ENCODE peak calls at places on chromosomes 1 and 21, in five cellular contexts. S, T, P, I and Z are unnamed samples.

GRCh38 chr1:68128820-68129219 is 78.4 kb upstream of the DIRAS3 start:
- DNase-seq in I (no peak), S (no peak), T (no peak), P (no peak), Z (no peak)

GRCh38 chr1:33541966-33542365 is 69.5 kb downstream of the ZSCAN20 start:
- DNase-seq in S (no peak), I (no peak), T (no peak), P (no peak), Z (no peak)

GRCh38 chr1:53618218-53619087 is 120.5 kb downstream of the GLIS1 start:
- DNase-seq in S (no peak), I (no peak), T (no peak), P (no peak), Z (no peak)

GRCh38 chr1:227726924-227727599 is 8.0 kb downstream of the JMJD4 start:
- DNase-seq in I (no peak), S (no peak), T (no peak), P (peak; percentile 30), Z (no peak)

GRCh38 chr21:37653201-37653600 is 263.1 kb downstream of the KCNJ6 start:
- DNase-seq in S (no peak), P (no peak), T (no peak), I (no peak), Z (no peak)

GRCh38 chr1:241675983-241676382 is 23.9 kb downstream of the WDR64 start:
- DNase-seq in S (no peak), I (no peak), T (no peak), P (no peak), Z (no peak)

GRCh38 chr1:205774277-205775014 is 836 bp downstream of the RAB29 start:
- DNase-seq in P (peak; percentile 58), T (no peak), S (peak; percentile 59), I (peak; percentile 35), Z (no peak)

GRCh38 chr1:44881011-44881632 is 38.1 kb upstream of the PTCH2 start:
- DNase-seq in I (no peak), P (no peak), T (no peak), S (no peak), Z (peak; percentile 9)

GRCh38 chr1:22177354-22178003 is 34.6 kb upstream of the WNT4 start:
- DNase-seq in S (no peak), P (peak; percentile 56), T (no peak), I (no peak), Z (no peak)

GRCh38 chr1:66925944-66926343 is 1.2 kb downstream of the MIER1 start:
- DNase-seq in S (no peak), P (no peak), T (no peak), I (no peak), Z (no peak)

GRCh38 chr1:183024352-183025337 is 1.4 kb downstream of the LAMC1 start:
- DNase-seq in P (no peak), T (no peak), S (no peak), I (no peak), Z (no peak)

GRCh38 chr1:234716907-234717375 is 107.0 kb upstream of the IRF2BP2 start:
- DNase-seq in P (no peak), I (peak; percentile 81), S (no peak), T (no peak), Z (no peak)

GRCh38 chr1:209652873-209653401 is 712 bp upstream of the LAMB3 start:
- DNase-seq in P (no peak), I (peak; percentile 70), T (peak; percentile 98), S (peak; percentile 52), Z (peak; percentile 99)

GRCh38 chr1:67270569-67270968 is 37.1 kb upstream of the IL12RB2 start:
- DNase-seq in S (no peak), I (no peak), P (no peak), T (no peak), Z (no peak)

GRCh38 chr1:226082959-226083302 is 20.4 kb downstream of the H3-3A start:
- DNase-seq in S (no peak), P (no peak), T (no peak), I (no peak), Z (peak; percentile 39)

GRCh38 chr1:155003227-155003765 is 694 bp downstream of the ZBTB7B start:
- DNase-seq in I (no peak), T (no peak), S (no peak), P (no peak), Z (no peak)

GRCh38 chr1:230236951-230237350 is 169.9 kb downstream of the GALNT2 start:
- DNase-seq in S (no peak), I (no peak), T (no peak), P (no peak), Z (no peak)

GRCh38 chr1:86201321-86201720 is 44.7 kb upstream of the COL24A1 start:
- DNase-seq in I (no peak), S (no peak), T (no peak), P (no peak), Z (no peak)

GRCh38 chr1:180264595-180264994 is 34.5 kb downstream of the LHX4 start:
- DNase-seq in I (no peak), S (no peak), P (no peak), T (no peak), Z (no peak)

GRCh38 chr1:180261030-180261429 is 31.0 kb downstream of the LHX4 start:
- DNase-seq in P (no peak), I (no peak), T (no peak), S (no peak), Z (no peak)

GRCh38 chr1:180260541-180260940 is 30.5 kb downstream of the LHX4 start:
- DNase-seq in S (no peak), T (no peak), I (no peak), P (no peak), Z (no peak)

GRCh38 chr1:180261524-180262160 is 31.6 kb downstream of the LHX4 start:
- DNase-seq in T (no peak), S (no peak), P (no peak), I (no peak), Z (no peak)

GRCh38 chr1:180262628-180263488 is 32.8 kb downstream of the LHX4 start:
- DNase-seq in I (no peak), T (no peak), S (no peak), P (no peak), Z (no peak)
- TF ChIP-seq JUND in I (no peak), T (no peak), S (no peak), P (no peak), Z (no peak)

DNA sequence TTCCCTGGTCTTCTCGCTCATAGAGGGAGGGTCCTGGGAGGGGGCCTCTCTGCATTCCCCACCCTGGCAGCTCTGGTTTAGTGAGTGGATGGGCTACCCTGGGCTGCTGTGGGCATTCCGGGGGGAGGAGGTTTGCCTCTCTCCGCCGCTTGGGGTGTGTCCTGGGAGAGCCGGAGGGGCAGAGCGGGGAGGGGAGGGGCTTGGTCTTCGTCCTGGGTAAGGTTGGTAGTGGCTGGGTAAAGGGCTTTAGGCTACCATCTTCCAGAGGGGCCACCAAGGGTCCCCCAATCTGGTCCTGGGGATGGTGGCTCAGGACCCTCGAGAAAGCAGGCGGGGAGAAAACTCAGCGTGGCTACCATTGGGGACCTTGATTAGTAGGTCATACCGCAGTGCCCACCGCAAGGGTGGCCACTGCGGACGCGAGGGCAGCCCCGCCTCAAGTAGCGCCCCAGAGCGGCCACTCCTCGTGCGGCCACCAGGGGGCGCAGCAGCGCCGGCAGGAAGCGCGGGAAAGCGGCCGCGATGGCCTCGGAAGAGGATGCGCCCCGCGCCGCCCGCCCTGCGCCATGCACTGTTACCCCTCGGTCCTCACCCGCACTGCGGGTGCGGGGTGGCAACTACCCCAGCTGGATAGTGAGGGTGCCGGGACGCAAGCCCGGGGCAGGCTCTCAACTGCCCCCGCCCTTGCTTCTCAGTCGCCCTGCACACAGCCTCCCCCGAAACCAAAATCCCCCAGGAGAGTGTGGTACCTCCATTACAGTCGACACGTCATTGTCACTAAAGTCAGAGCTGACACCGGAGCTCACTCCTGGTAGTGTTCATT is 44.1 kb upstream of the SLC25A33 start:
- DNase-seq in I (no peak), P (no peak), S (peak; percentile 90), T (peak; percentile 38), Z (peak; percentile 53)
- TF ChIP-seq JUND in I (no peak), P (no peak), S (no peak), T (no peak), Z (no peak)

GRCh38 chr1:245489838-245490237 is 335.1 kb downstream of the KIF26B start:
- DNase-seq in I (no peak), P (no peak), T (no peak), S (no peak), Z (no peak)
- TF ChIP-seq JUND in I (no peak), P (no peak), T (no peak), S (no peak), Z (no peak)

GRCh38 chr1:248404024-248404423 is 1.2 kb downstream of the OR2T1 start:
- DNase-seq in I (no peak), T (peak; percentile 3), S (peak; percentile 81), P (peak; percentile 76), Z (no peak)
- TF ChIP-seq JUND in I (no peak), T (no peak), S (no peak), P (no peak), Z (no peak)

GRCh38 chr1:64228181-64228957 is 24.9 kb downstream of the UBE2U start:
- DNase-seq in S (no peak), P (no peak), T (no peak), I (no peak), Z (no peak)
- TF ChIP-seq JUND in S (no peak), P (no peak), T (no peak), I (no peak), Z (no peak)

DNA sequence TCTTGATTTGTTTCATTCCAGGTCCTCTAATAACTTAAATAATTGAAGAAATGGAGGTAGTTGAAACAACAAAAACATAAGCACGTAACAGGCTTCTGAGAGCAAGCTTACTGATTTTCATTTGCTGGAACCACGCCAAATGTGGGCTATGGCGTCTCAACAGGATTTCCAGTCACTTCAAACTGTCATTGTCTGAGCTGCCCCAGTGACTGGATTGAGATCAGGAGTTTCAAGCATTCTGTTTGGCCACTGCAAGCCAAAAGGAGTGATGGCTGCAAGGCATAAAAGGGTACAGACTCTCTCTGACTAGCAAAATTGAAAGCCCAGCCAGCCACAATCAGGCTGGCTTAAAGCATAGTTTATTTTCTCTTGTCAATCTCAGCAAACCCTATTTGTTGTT is 289.9 kb downstream of the DPYD start:
- DNase-seq in I (no peak), S (no peak), T (no peak), P (no peak), Z (no peak)
- TF ChIP-seq JUND in I (no peak), S (no peak), T (no peak), P (no peak), Z (no peak)

DNA sequence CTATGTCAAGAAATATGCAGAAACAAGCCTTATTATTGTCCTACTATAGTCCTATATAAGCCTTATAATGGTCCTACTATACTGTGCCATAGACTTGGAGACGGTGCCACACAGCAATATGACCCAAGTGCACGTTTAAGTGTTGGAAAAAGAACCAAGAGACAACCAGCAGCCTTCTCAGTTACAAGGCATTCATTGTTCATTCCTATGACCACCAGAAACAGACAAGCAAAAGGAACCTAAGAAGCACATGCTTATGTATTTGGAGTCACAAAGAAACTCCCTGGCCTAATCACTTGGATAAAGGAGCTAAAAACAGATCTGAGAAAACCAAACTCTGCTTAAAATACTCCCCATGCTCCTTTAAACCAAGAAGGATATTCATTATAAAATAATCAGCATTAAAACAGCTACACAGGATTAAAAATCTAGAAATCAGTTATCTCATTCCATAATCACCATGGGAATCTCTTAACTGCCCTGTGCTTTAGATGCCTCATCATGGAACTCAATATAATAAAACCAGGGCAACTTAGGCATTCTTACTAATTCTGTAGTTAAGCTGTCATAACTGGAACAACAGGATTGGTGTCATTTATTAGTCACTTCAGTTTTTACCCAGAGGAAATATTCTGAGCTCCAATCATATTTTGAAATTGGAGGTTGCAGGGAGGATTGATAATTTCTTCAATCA is 6.9 kb downstream of the COLGALT2 start:
- DNase-seq in S (no peak), T (no peak), P (no peak), I (no peak), Z (no peak)
- TF ChIP-seq JUND in S (no peak), T (no peak), P (no peak), I (no peak), Z (no peak)